ENCODE peak calls at places on chromosome 16, in seven cellular contexts. M is coronary artery; N is iris pigment epithelial cell; K is activated CD8-positive, alpha-beta memory T cell treated with anti-CD3 and anti-CD28 coated beads, Interleukin-2, amount 50 U/mL, for 48 hours; E is HT-29; C is HL-60; A is NAMALWA. Z is an unnamed sample.

GRCh38 chr16:14378684-14379467 is 251.2 kb downstream of the PARN start:
- DNase-seq in N (peak), M (no peak), E (no peak), A (no peak), K (no peak), C (no peak), Z (no peak)

GRCh38 chr16:4909825-4910224 is 27.1 kb downstream of the PPL start:
- DNase-seq in M (no peak), E (no peak), C (no peak), N (no peak), A (peak), K (no peak), Z (no peak)

GRCh38 chr16:88809068-88809675 is 2.6 kb downstream of the APRT start:
- DNase-seq in M (no peak), A (no peak), C (no peak), K (no peak), E (no peak), N (no peak), Z (no peak)

GRCh38 chr16:49649013-49649785 is 206.7 kb downstream of the ZNF423 start:
- DNase-seq in E (no peak), M (no peak), A (no peak), N (peak), C (no peak), K (no peak), Z (peak)

GRCh38 chr16:24821129-24821528 is 24.6 kb upstream of the SLC5A11 start:
- DNase-seq in C (no peak), A (no peak), N (no peak), E (no peak), K (no peak), M (no peak), Z (no peak)

GRCh38 chr16:85246973-85247372 is 134.7 kb upstream of the CIBAR2 start:
- DNase-seq in K (no peak), M (no peak), A (no peak), C (no peak), N (no peak), E (no peak), Z (no peak)

GRCh38 chr16:3383045-3383448 is 17.8 kb downstream of the ZSCAN32 start:
- DNase-seq in M (no peak), A (no peak), C (no peak), E (no peak), N (no peak), K (no peak), Z (no peak)

GRCh38 chr16:78150233-78150632 is 50.8 kb downstream of the WWOX start:
- DNase-seq in M (no peak), C (no peak), E (no peak), K (no peak), N (no peak), A (no peak), Z (no peak)

GRCh38 chr16:12062343-12063003 is 85.9 kb downstream of the SNX29 start:
- DNase-seq in E (peak), A (peak), K (no peak), C (peak), N (peak), M (peak), Z (peak)

GRCh38 chr16:55820615-55821014 is 12.3 kb downstream of the CES1 start:
- DNase-seq in M (no peak), K (no peak), A (no peak), E (no peak), C (no peak), N (no peak), Z (no peak)

GRCh38 chr16:81841709-81842108 is 62.6 kb downstream of the PLCG2 start:
- DNase-seq in C (no peak), E (no peak), A (peak), M (no peak), N (no peak), K (no peak), Z (no peak)

GRCh38 chr16:83653785-83654184 is 154.0 kb upstream of the HSBP1 start:
- DNase-seq in M (no peak), K (no peak), A (no peak), N (peak), C (no peak), E (no peak), Z (no peak)

GRCh38 chr16:1469693-1470201 is 5.1 kb downstream of the CLCN7 start:
- DNase-seq in C (peak), A (peak), M (no peak), E (no peak), N (peak), K (no peak), Z (no peak)

GRCh38 chr16:84704253-84704652 is 4.5 kb downstream of the USP10 start:
- DNase-seq in A (no peak), K (no peak), E (no peak), C (no peak), M (no peak), N (no peak), Z (no peak)

GRCh38 chr16:84826558-84826941 is 6.8 kb downstream of the CRISPLD2 start:
- DNase-seq in C (no peak), A (no peak), N (peak), M (no peak), E (no peak), K (no peak), Z (no peak)

GRCh38 chr16:10408824-10409381 is 23.0 kb downstream of the ATF7IP2 start:
- DNase-seq in A (no peak), E (no peak), K (no peak), N (peak), C (no peak), M (no peak), Z (no peak)

GRCh38 chr16:65786916-65787315 is 579.6 kb upstream of the CDH5 start:
- DNase-seq in N (no peak), C (no peak), K (no peak), E (no peak), M (no peak), A (no peak), Z (no peak)

Z was measured in SW480.